ENCODE peak calls at places on chromosomes 12 and 14, in ten cellular contexts. C is HCT116, Z is transverse colon, A is spleen, U is breast epithelium, Y is HL-60, G is Panc1, R is sigmoid colon, B is stomach, F is esophagus muscularis mucosa. I is an unnamed sample.

GRCh38 chr12:111175404-111175803 is 193.5 kb downstream of the PHETA1 start:
- DNase-seq in C (no peak), Z (no peak), A (no peak), U (no peak), Y (no peak), G (no peak), R (no peak), B (no peak), F (no peak), I (no peak)

GRCh38 chr12:25052191-25053020 is 103.5 kb upstream of the BCAT1 start:
- DNase-seq in C (no peak), Z (peak), A (peak), U (no peak), Y (peak), G (no peak), R (no peak), B (no peak), F (no peak), I (no peak)

GRCh38 chr14:76867536-76868452 is 41.6 kb downstream of the LRRC74A start:
- DNase-seq in C (no peak), Z (peak), A (peak), U (no peak), Y (peak), G (no peak), R (no peak), B (peak), F (no peak), I (no peak)

GRCh38 chr12:92675092-92675865 is 27.5 kb upstream of the PLEKHG7 start:
- DNase-seq in C (no peak), Z (no peak), A (no peak), U (no peak), Y (no peak), G (no peak), R (no peak), B (no peak), F (peak), I (no peak)

GRCh38 chr14:51716610-51717009 is 64.9 kb downstream of the FRMD6 start:
- DNase-seq in C (no peak), Z (no peak), A (no peak), U (no peak), Y (no peak), G (no peak), R (no peak), B (no peak), F (no peak), I (no peak)

GRCh38 chr12:65609359-65609771 is 214.9 kb upstream of the HMGA2 start:
- DNase-seq in C (peak), Z (no peak), A (no peak), U (no peak), Y (no peak), G (no peak), R (no peak), B (no peak), F (no peak), I (no peak)

GRCh38 chr14:53841109-53842099 is 115.2 kb downstream of the BMP4 start:
- DNase-seq in C (no peak), Z (no peak), A (no peak), U (no peak), Y (no peak), G (no peak), R (no peak), B (no peak), F (peak), I (no peak)

GRCh38 chr14:91369628-91370445 is 47.8 kb downstream of the CCDC88C start:
- DNase-seq in C (no peak), Z (no peak), A (no peak), U (peak), Y (no peak), G (no peak), R (no peak), B (no peak), F (no peak), I (no peak)

GRCh38 chr12:86950043-86950838 is 694.0 kb upstream of the MGAT4C start:
- DNase-seq in C (no peak), Z (no peak), A (no peak), U (no peak), Y (no peak), G (no peak), R (no peak), B (no peak), F (no peak), I (no peak)

GRCh38 chr14:36941783-36942521 is 230.5 kb downstream of the SLC25A21 start:
- DNase-seq in C (peak), Z (peak), A (peak), U (peak), Y (peak), G (peak), R (peak), B (peak), F (no peak), I (no peak)

GRCh38 chr14:43665570-43666267 is 841.4 kb downstream of the FSCB start:
- DNase-seq in C (no peak), Z (no peak), A (peak), U (no peak), Y (no peak), G (no peak), R (no peak), B (no peak), F (no peak), I (no peak)

GRCh38 chr14:102819790-102820330 is 42.6 kb downstream of the TRAF3 start:
- DNase-seq in C (no peak), Z (no peak), A (no peak), U (no peak), Y (no peak), G (no peak), R (no peak), B (no peak), F (no peak), I (no peak)

GRCh38 chr14:102817942-102818940 is 41.0 kb downstream of the TRAF3 start:
- DNase-seq in C (no peak), Z (no peak), A (no peak), U (no peak), Y (no peak), G (no peak), R (no peak), B (no peak), F (no peak), I (no peak)

GRCh38 chr14:102817318-102817717 is 40.1 kb downstream of the TRAF3 start:
- DNase-seq in C (no peak), Z (no peak), A (no peak), U (no peak), Y (no peak), G (no peak), R (no peak), B (no peak), F (no peak), I (no peak)

GRCh38 chr14:102821252-102821651 is 44.0 kb downstream of the TRAF3 start:
- DNase-seq in C (no peak), Z (no peak), A (no peak), U (no peak), Y (no peak), G (no peak), R (no peak), B (no peak), F (no peak), I (no peak)

GRCh38 chr14:102819176-102819628 is 42.0 kb downstream of the TRAF3 start:
- DNase-seq in C (no peak), Z (peak), A (peak), U (no peak), Y (no peak), G (no peak), R (no peak), B (peak), F (no peak), I (no peak)
- TF ChIP-seq POLR2AphosphoS5 in C (no peak), Z (peak), A (peak), U (no peak), Y (no peak), G (no peak), R (no peak), B (no peak), F (no peak), I (no peak)

GRCh38 chr12:22046968-22047390 is 961 bp downstream of the CMAS start:
- DNase-seq in C (no peak), Z (no peak), A (no peak), U (no peak), Y (no peak), G (no peak), R (no peak), B (no peak), F (no peak), I (no peak)

GRCh38 chr12:22047495-22047894 is 1.5 kb downstream of the CMAS start:
- DNase-seq in C (no peak), Z (no peak), A (no peak), U (no peak), Y (no peak), G (no peak), R (no peak), B (no peak), F (no peak), I (no peak)

GRCh38 chr12:22043943-22044342 is 2.1 kb upstream of the CMAS start:
- DNase-seq in C (no peak), Z (no peak), A (no peak), U (no peak), Y (no peak), G (no peak), R (no peak), B (no peak), F (no peak), I (no peak)

GRCh38 chr12:22048351-22049041 is 2.5 kb downstream of the CMAS start:
- DNase-seq in C (no peak), Z (no peak), A (no peak), U (no peak), Y (no peak), G (no peak), R (no peak), B (no peak), F (no peak), I (no peak)

GRCh38 chr12:22046090-22046967 is at the start of gene CMAS:
- DNase-seq in C (peak), Z (peak), A (peak), U (peak), Y (peak), G (no peak), R (peak), B (peak), F (peak), I (no peak)
- H3K4me3 ChIP-seq in C (peak), Z (peak), A (peak), U (peak), Y (peak), G (peak), R (peak), B (peak), F (peak), I (peak)

GRCh38 chr12:101280006-101280505 is at the start of gene UTP20:
- DNase-seq in C (peak), Z (peak), A (peak), U (peak), Y (peak), G (peak), R (peak), B (peak), F (peak), I (peak)
- TF ChIP-seq POLR2AphosphoS5 in C (peak), Z (peak), A (peak), U (peak), Y (peak), G (peak), R (no peak), B (peak), F (peak), I (peak)

GRCh38 chr14:102207831-102208365 is 68.2 kb downstream of the WDR20 start:
- DNase-seq in C (no peak), Z (peak), A (no peak), U (no peak), Y (no peak), G (no peak), R (peak), B (no peak), F (no peak), I (no peak)
- H3K4me3 ChIP-seq in C (no peak), Z (no peak), A (no peak), U (no peak), Y (no peak), G (no peak), R (no peak), B (no peak), F (no peak), I (no peak)

GRCh38 chr12:124610021-124610606 is 42.7 kb upstream of the NCOR2 start:
- DNase-seq in C (no peak), Z (no peak), A (peak), U (no peak), Y (no peak), G (no peak), R (no peak), B (no peak), F (no peak), I (no peak)

GRCh38 chr12:124608451-124608870 is 41.0 kb upstream of the NCOR2 start:
- DNase-seq in C (no peak), Z (peak), A (no peak), U (no peak), Y (peak), G (no peak), R (no peak), B (no peak), F (no peak), I (no peak)

GRCh38 chr12:124607681-124608425 is 40.4 kb upstream of the NCOR2 start:
- DNase-seq in C (no peak), Z (no peak), A (peak), U (no peak), Y (no peak), G (no peak), R (no peak), B (no peak), F (no peak), I (no peak)

GRCh38 chr12:124610629-124611558 is 43.5 kb upstream of the NCOR2 start:
- DNase-seq in C (no peak), Z (no peak), A (peak), U (no peak), Y (no peak), G (no peak), R (no peak), B (peak), F (no peak), I (no peak)

GRCh38 chr12:124609041-124609984 is 41.9 kb upstream of the NCOR2 start:
- DNase-seq in C (peak), Z (peak), A (peak), U (peak), Y (peak), G (no peak), R (peak), B (peak), F (no peak), I (no peak)
- TF ChIP-seq POLR2AphosphoS5 in C (peak), Z (peak), A (peak), U (peak), Y (peak), G (no peak), R (peak), B (peak), F (peak), I (peak)

GRCh38 chr12:13027032-13027431 is 17.1 kb upstream of the FAM234B start:
- DNase-seq in C (no peak), Z (no peak), A (no peak), U (no peak), Y (no peak), G (no peak), R (no peak), B (no peak), F (no peak), I (no peak)
- H3K4me3 ChIP-seq in C (no peak), Z (no peak), A (no peak), U (no peak), Y (no peak), G (no peak), R (no peak), B (no peak), F (no peak), I (no peak)

GRCh38 chr12:78746001-78746400 is 118.6 kb upstream of the SYT1 start:
- DNase-seq in C (no peak), Z (no peak), A (no peak), U (no peak), Y (no peak), G (no peak), R (no peak), B (no peak), F (no peak), I (no peak)
- TF ChIP-seq POLR2AphosphoS5 in C (no peak), Z (no peak), A (no peak), U (no peak), Y (no peak), G (no peak), R (no peak), B (no peak), F (no peak), I (no peak)

GRCh38 chr14:68627868-68628604 is 164.8 kb downstream of the ZFP36L1 start:
- DNase-seq in C (peak), Z (peak), A (peak), U (peak), Y (no peak), G (no peak), R (no peak), B (peak), F (peak), I (peak)
- H3K4me3 ChIP-seq in C (peak), Z (peak), A (peak), U (peak), Y (no peak), G (no peak), R (peak), B (peak), F (peak), I (peak)

DNA sequence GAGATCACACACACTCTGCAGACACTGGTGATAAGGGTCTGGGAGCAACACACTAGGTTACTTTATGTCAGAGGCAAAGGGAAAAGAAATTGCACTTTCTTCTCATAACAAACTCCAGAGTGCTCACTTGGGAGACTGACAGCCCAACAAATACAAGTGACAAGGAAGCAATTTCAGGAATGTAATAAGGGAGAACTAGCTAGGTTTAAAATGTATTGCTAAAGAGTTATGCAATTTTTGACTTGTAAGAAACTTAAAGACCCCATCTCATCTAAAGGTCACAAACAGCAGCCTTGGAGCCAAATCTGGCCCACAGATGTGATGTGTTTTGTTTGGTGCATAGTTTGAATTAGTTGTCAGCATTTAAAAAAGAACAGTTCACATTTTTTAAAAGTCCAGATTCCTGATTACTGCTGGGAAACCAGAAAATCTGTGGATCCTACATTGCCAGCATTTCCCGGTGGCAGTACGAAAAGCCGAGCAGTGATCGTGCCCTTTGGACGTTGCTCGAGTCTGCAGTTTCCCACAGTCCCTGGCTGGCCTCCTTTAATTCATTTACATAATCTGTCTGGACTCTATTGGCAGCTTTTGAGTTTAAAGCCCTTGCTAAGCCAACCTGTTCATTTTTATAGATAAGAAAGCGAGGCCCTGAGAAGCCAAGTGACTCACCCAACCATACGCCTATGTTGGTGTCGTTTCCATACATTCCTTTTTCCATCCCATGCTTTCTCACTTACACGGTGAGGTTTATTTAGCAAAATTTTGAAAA is 42.0 kb upstream of the ETV6 start:
- DNase-seq in C (no peak), Z (peak), A (no peak), U (no peak), Y (no peak), G (no peak), R (no peak), B (no peak), F (no peak), I (no peak)
- TF ChIP-seq POLR2AphosphoS5 in C (no peak), Z (no peak), A (no peak), U (no peak), Y (no peak), G (no peak), R (no peak), B (no peak), F (no peak), I (no peak)